ENCODE peak calls at places on chromosome 6, in nine cellular contexts. M is activated CD4-positive, alpha-beta T cell treated with anti-CD3 and anti-CD28 coated beads for 24 hours; U is astrocyte; B is A172; F is HEK293T; W is gastrocnemius medialis; H is GM03348; X is cerebellar cortex; K is activated T-helper 1 cell treated with anti-CD3 and anti-CD28 coated beads, Interleukin-2, amount 50 U/mL, for 16 hours. Y is an unnamed sample.

GRCh38 chr6:46170357-46171289 is at the start of gene ENPP5:
- DNase-seq in M (peak), U (no peak), B (no peak), F (peak), W (peak), H (peak), X (peak), K (peak), Y (peak)

GRCh38 chr6:110690106-110690654 is 125.1 kb downstream of the CDK19 start:
- DNase-seq in M (no peak), U (no peak), B (no peak), F (no peak), W (no peak), H (no peak), X (no peak), K (no peak), Y (no peak)

GRCh38 chr6:30682181-30683117 is 4.0 kb downstream of the PPP1R18 start:
- DNase-seq in M (peak), U (peak), B (peak), F (no peak), W (peak), H (peak), X (no peak), K (peak), Y (peak)

GRCh38 chr6:113488061-113488460 is 369.1 kb upstream of the MARCKS start:
- DNase-seq in M (no peak), U (no peak), B (no peak), F (no peak), W (no peak), H (no peak), X (no peak), K (no peak), Y (peak)

GRCh38 chr6:39184906-39185580 is 44.2 kb downstream of the KCNK5 start:
- DNase-seq in M (no peak), U (no peak), B (no peak), F (no peak), W (no peak), H (no peak), X (no peak), K (no peak), Y (peak)

GRCh38 chr6:105402090-105402980 is 547 bp downstream of the PREP start:
- DNase-seq in M (peak), U (peak), B (peak), F (peak), W (peak), H (peak), X (peak), K (no peak), Y (peak)

GRCh38 chr6:149963212-149963461 is 606 bp upstream of the ULBP1 start:
- DNase-seq in M (peak), U (peak), B (peak), F (peak), W (no peak), H (peak), X (peak), K (no peak), Y (peak)

GRCh38 chr6:165662671-165663282 is at the start of gene PDE10A:
- DNase-seq in M (no peak), U (no peak), B (peak), F (peak), W (no peak), H (peak), X (no peak), K (no peak), Y (no peak)

GRCh38 chr6:24899647-24900325 is 36.0 kb downstream of the RIPOR2 start:
- DNase-seq in M (no peak), U (peak), B (no peak), F (no peak), W (no peak), H (no peak), X (no peak), K (no peak), Y (peak)

Y was measured in M059J.